ENCODE peak calls at places on chromosomes 7 and 10, in four cellular contexts. V is HepG2, N is GM12878, T is SK-N-SH. A is an unnamed sample.
A peak's percentile ranks its signal among the peaks of the same experiment; 100 is the strongest.

GRCh38 chr7:151759591-151760042 is 117.3 kb downstream of the PRKAG2 start:
- DNase-seq in T (peak; percentile 92), N (no peak), V (peak; percentile 56), A (peak; percentile 81)

GRCh38 chr10:31272841-31273240 is 46.2 kb upstream of the ZEB1 start:
- DNase-seq in T (no peak), V (no peak), N (no peak), A (no peak)

GRCh38 chr10:88196298-88196697 is 332.9 kb downstream of the PTEN start:
- DNase-seq in T (no peak), V (no peak), N (no peak), A (no peak)

GRCh38 chr7:24685706-24686105 is 71.6 kb downstream of the GSDME start:
- DNase-seq in N (no peak), T (no peak), V (no peak), A (no peak)

GRCh38 chr10:22615819-22616499 is 98.4 kb downstream of the PIP4K2A start:
- DNase-seq in N (peak; percentile 35), T (no peak), V (peak; percentile 72), A (no peak)

GRCh38 chr10:68876246-68876918 is 24.7 kb upstream of the DDX50 start:
- DNase-seq in V (peak; percentile 96), T (no peak), N (no peak), A (no peak)

GRCh38 chr7:113085781-113086390 is 741 bp downstream of the GPR85 start:
- DNase-seq in N (no peak), V (no peak), T (peak; percentile 38), A (no peak)

GRCh38 chr7:80309971-80310549 is 175.4 kb downstream of the GNAI1 start:
- DNase-seq in V (no peak), T (no peak), N (no peak), A (no peak)

GRCh38 chr7:2913760-2914387 is 69.8 kb upstream of the GNA12 start:
- DNase-seq in V (no peak), N (no peak), T (no peak), A (no peak)

GRCh38 chr10:11639861-11640764 is 28.7 kb upstream of the USP6NL start:
- DNase-seq in V (peak; percentile 96), N (no peak), T (no peak), A (no peak)

GRCh38 chr7:127809285-127809702 is 157.3 kb downstream of the SND1 start:
- DNase-seq in V (no peak), N (no peak), T (peak; percentile 54), A (no peak)

GRCh38 chr7:36336380-36336779 is 53.3 kb upstream of the ANLN start:
- DNase-seq in T (no peak), V (no peak), N (no peak), A (no peak)

GRCh38 chr7:41033526-41033925 is 669.4 kb downstream of the INHBA start:
- DNase-seq in T (no peak), V (no peak), N (no peak), A (no peak)

GRCh38 chr7:81111358-81111757 is 192.5 kb upstream of the SEMA3C start:
- DNase-seq in T (peak; percentile 18), V (no peak), N (no peak), A (no peak)

GRCh38 chr10:61669161-61669755 is 6.5 kb downstream of the CABCOCO1 start:
- DNase-seq in T (peak; percentile 38), N (no peak), V (no peak), A (no peak)

GRCh38 chr7:149220534-149220933 is 18.9 kb upstream of the ZNF212 start:
- DNase-seq in T (peak; percentile 51), V (no peak), N (no peak), A (no peak)

GRCh38 chr7:85829817-85830432 is 643.1 kb upstream of the SEMA3D start:
- DNase-seq in T (peak; percentile 19), N (no peak), V (no peak), A (no peak)

GRCh38 chr7:33563010-33563409 is 342.3 kb upstream of the BMPER start:
- DNase-seq in V (no peak), T (no peak), N (no peak), A (no peak)

GRCh38 chr7:155405399-155406318 is 52.3 kb upstream of the EN2 start:
- DNase-seq in N (no peak), T (peak; percentile 70), V (no peak), A (no peak)

GRCh38 chr10:93180402-93181040 is 106.8 kb downstream of the CYP26A1 start:
- DNase-seq in N (no peak), V (no peak), T (peak; percentile 15), A (no peak)

GRCh38 chr10:119306514-119306951 is 99.2 kb downstream of the GRK5 start:
- DNase-seq in V (no peak), N (peak; percentile 71), T (no peak), A (no peak)

GRCh38 chr10:12502526-12503274 is 153.4 kb downstream of the CAMK1D start:
- DNase-seq in N (no peak), V (no peak), T (no peak), A (no peak)

GRCh38 chr7:150685219-150686029 is at the start of gene GIMAP2:
- DNase-seq in N (no peak), T (no peak), V (no peak), A (no peak)

GRCh38 chr7:94687810-94688209 is 31.9 kb upstream of the SGCE start:
- DNase-seq in V (no peak), N (no peak), T (no peak), A (no peak)

GRCh38 chr7:101386558-101387199 is 24.0 kb downstream of the COL26A1 start:
- DNase-seq in V (peak; percentile 87), T (peak; percentile 87), N (no peak), A (peak; percentile 72)

GRCh38 chr7:41255716-41256115 is 447.2 kb downstream of the INHBA start:
- DNase-seq in V (no peak), T (no peak), N (no peak), A (no peak)

GRCh38 chr7:99011706-99012404 is 132.1 kb downstream of the SMURF1 start:
- DNase-seq in T (no peak), N (no peak), V (no peak), A (no peak)

GRCh38 chr7:99011341-99011705 is 132.6 kb downstream of the SMURF1 start:
- DNase-seq in V (no peak), T (no peak), N (no peak), A (no peak)

GRCh38 chr7:99012722-99013121 is 131.2 kb downstream of the SMURF1 start:
- DNase-seq in T (no peak), V (no peak), N (no peak), A (no peak)

GRCh38 chr7:99014113-99014985 is 129.6 kb downstream of the SMURF1 start:
- DNase-seq in V (no peak), T (no peak), N (no peak), A (no peak)

DNA sequence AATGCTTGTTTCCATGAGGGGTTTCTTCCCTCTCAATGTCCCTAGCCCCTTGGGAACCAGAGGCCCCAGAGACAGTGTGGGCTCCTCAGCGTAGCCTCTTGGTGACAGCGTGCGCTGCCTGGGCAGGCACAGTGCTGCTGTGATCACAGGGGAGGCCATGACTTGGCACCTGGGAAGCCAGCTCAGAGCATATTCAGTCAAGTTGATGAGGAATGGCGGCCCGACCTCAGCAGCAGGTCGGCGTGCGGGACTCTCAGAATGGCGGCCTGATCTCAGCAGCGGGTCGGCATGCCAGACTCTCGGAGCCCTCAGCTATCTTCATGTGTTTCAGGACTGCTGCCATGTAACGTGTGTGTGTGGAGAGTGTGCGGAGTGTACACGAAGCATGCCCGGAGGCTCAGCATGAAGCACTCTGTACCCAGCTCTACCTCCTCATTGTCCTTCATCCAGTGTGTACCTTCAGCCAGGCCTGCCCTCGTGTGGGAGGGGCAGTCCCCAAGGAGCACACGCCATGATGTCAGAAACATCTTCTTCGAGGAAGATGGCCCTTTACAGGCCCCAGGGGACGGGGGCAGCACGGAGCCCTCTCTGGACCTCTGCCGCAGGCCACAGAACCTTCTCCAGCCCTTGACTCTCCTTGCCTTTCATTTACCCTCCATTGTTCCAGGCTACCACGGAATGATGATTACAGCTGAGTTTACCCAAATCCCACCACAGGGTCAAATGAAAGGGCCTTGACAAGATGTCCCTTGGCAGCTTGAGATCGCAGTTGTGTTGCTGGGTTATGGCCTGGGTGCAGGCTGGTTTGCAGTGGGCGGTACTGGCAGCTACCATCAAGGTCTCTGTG is 130.4 kb downstream of the SMURF1 start:
- DNase-seq in T (no peak), V (no peak), N (no peak), A (no peak)
- TF ChIP-seq TCF12 in T (no peak), V (no peak), N (no peak), A (no peak)

GRCh38 chr10:59582058-59582457 is 127.6 kb downstream of the SLC16A9 start:
- DNase-seq in N (no peak), T (no peak), V (no peak), A (no peak)
- TF ChIP-seq TCF12 in N (no peak), T (no peak), V (no peak), A (no peak)

GRCh38 chr10:124648738-124649137 is 95.4 kb downstream of the FAM53B start:
- DNase-seq in V (no peak), T (peak; percentile 94), N (peak; percentile 33), A (no peak)
- TF ChIP-seq TCF12 in V (no peak), T (peak; percentile 53), N (peak; percentile 68), A (no peak)

GRCh38 chr7:5685192-5685591 is 96.3 kb downstream of the RNF216 start:
- DNase-seq in T (no peak), N (no peak), V (no peak), A (no peak)
- TF ChIP-seq TCF12 in T (no peak), N (no peak), V (no peak), A (no peak)